ENCODE peak calls at places on chromosomes 6 and 20, in four cellular contexts. One of them, this sample, is unnamed.

GRCh38 chr6:19838442-19839236 is 1.5 kb downstream of the ID4 start:
- DNase-seq in GM12878: no peak
- DNase-seq in K562: no peak
- DNase-seq in H1: peak
- DNase-seq in this sample: peak

GRCh38 chr6:18990313-18990978 is 603.3 kb downstream of the RNF144B start:
- DNase-seq in GM12878: no peak
- DNase-seq in K562: peak
- DNase-seq in H1: peak
- DNase-seq in this sample: peak

GRCh38 chr20:43937586-43937985 is 22.9 kb downstream of the TOX2 start:
- DNase-seq in GM12878: no peak
- DNase-seq in K562: no peak
- DNase-seq in H1: no peak
- DNase-seq in this sample: no peak

GRCh38 chr6:29696147-29697129 is 15.5 kb upstream of the ZFP57 start:
- DNase-seq in GM12878: no peak
- DNase-seq in K562: peak
- DNase-seq in H1: no peak
- DNase-seq in this sample: no peak

GRCh38 chr6:125598422-125598821 is 151.0 kb upstream of the HEY2 start:
- DNase-seq in GM12878: no peak
- DNase-seq in K562: peak
- DNase-seq in H1: no peak
- DNase-seq in this sample: no peak

GRCh38 chr6:164121527-164121926 is 707.0 kb downstream of the QKI start:
- DNase-seq in GM12878: no peak
- DNase-seq in K562: no peak
- DNase-seq in H1: no peak
- DNase-seq in this sample: no peak

GRCh38 chr6:16103708-16104107 is 25.2 kb upstream of the MYLIP start:
- DNase-seq in GM12878: no peak
- DNase-seq in K562: no peak
- DNase-seq in H1: no peak
- DNase-seq in this sample: no peak

GRCh38 chr6:31129130-31129529 is 8.9 kb upstream of the CDSN start:
- DNase-seq in GM12878: no peak
- DNase-seq in K562: no peak
- DNase-seq in H1: no peak
- DNase-seq in this sample: no peak

GRCh38 chr20:47095690-47096089 is 201.0 kb downstream of the EYA2 start:
- DNase-seq in GM12878: no peak
- DNase-seq in K562: no peak
- DNase-seq in H1: no peak
- DNase-seq in this sample: no peak

GRCh38 chr6:4466260-4466659 is 309.9 kb upstream of the CDYL start:
- DNase-seq in GM12878: no peak
- DNase-seq in K562: no peak
- DNase-seq in H1: no peak
- DNase-seq in this sample: no peak

GRCh38 chr6:16163066-16163465 is 34.2 kb downstream of the MYLIP start:
- DNase-seq in GM12878: no peak
- DNase-seq in K562: no peak
- DNase-seq in H1: no peak
- DNase-seq in this sample: no peak

GRCh38 chr20:47854687-47855212 is 69.5 kb upstream of the SULF2 start:
- DNase-seq in GM12878: no peak
- DNase-seq in K562: peak
- DNase-seq in H1: peak
- DNase-seq in this sample: peak

GRCh38 chr20:59992531-59992930 is 34.3 kb downstream of the CDH26 start:
- DNase-seq in GM12878: no peak
- DNase-seq in K562: no peak
- DNase-seq in H1: no peak
- DNase-seq in this sample: no peak

GRCh38 chr6:110173506-110174132 is 5.9 kb downstream of the WASF1 start:
- DNase-seq in GM12878: no peak
- DNase-seq in K562: peak
- DNase-seq in H1: no peak
- DNase-seq in this sample: peak

GRCh38 chr6:20534295-20534897 is at the start of gene CDKAL1:
- DNase-seq in GM12878: peak
- DNase-seq in K562: peak
- DNase-seq in H1: peak
- DNase-seq in this sample: peak

GRCh38 chr20:24998631-24999445 is 6.3 kb upstream of the APMAP start:
- DNase-seq in GM12878: no peak
- DNase-seq in K562: no peak
- DNase-seq in H1: no peak
- DNase-seq in this sample: no peak

GRCh38 chr6:1322725-1323219 is 10.9 kb downstream of the FOXQ1 start:
- DNase-seq in GM12878: no peak
- DNase-seq in K562: no peak
- DNase-seq in H1: no peak
- DNase-seq in this sample: peak

GRCh38 chr6:138645976-138646640 is 127.5 kb upstream of the CCDC28A start:
- DNase-seq in GM12878: no peak
- DNase-seq in K562: no peak
- DNase-seq in H1: no peak
- DNase-seq in this sample: no peak

GRCh38 chr6:86070151-86070550 is 427.5 kb upstream of the SYNCRIP start:
- DNase-seq in GM12878: no peak
- DNase-seq in K562: no peak
- DNase-seq in H1: no peak
- DNase-seq in this sample: no peak

GRCh38 chr6:154582696-154583095 is 72.2 kb upstream of the CNKSR3 start:
- DNase-seq in GM12878: no peak
- DNase-seq in K562: no peak
- DNase-seq in H1: no peak
- DNase-seq in this sample: no peak

GRCh38 chr20:39398656-39399055 is 436.5 kb downstream of the DHX35 start:
- DNase-seq in GM12878: no peak
- DNase-seq in K562: no peak
- DNase-seq in H1: no peak
- DNase-seq in this sample: no peak

GRCh38 chr20:10731190-10731955 is 57.6 kb upstream of the JAG1 start:
- DNase-seq in GM12878: no peak
- DNase-seq in K562: no peak
- DNase-seq in H1: no peak
- DNase-seq in this sample: no peak

GRCh38 chr6:168597471-168597875 is 156.5 kb downstream of the SMOC2 start:
- DNase-seq in GM12878: no peak
- DNase-seq in K562: no peak
- DNase-seq in H1: no peak
- DNase-seq in this sample: no peak

GRCh38 chr6:137051790-137052472 is 7.2 kb upstream of the IL20RA start:
- DNase-seq in GM12878: no peak
- DNase-seq in K562: no peak
- DNase-seq in H1: no peak
- DNase-seq in this sample: peak

GRCh38 chr6:137058037-137058436 is 13.3 kb upstream of the IL20RA start:
- DNase-seq in GM12878: no peak
- DNase-seq in K562: no peak
- DNase-seq in H1: no peak
- DNase-seq in this sample: no peak

DNA sequence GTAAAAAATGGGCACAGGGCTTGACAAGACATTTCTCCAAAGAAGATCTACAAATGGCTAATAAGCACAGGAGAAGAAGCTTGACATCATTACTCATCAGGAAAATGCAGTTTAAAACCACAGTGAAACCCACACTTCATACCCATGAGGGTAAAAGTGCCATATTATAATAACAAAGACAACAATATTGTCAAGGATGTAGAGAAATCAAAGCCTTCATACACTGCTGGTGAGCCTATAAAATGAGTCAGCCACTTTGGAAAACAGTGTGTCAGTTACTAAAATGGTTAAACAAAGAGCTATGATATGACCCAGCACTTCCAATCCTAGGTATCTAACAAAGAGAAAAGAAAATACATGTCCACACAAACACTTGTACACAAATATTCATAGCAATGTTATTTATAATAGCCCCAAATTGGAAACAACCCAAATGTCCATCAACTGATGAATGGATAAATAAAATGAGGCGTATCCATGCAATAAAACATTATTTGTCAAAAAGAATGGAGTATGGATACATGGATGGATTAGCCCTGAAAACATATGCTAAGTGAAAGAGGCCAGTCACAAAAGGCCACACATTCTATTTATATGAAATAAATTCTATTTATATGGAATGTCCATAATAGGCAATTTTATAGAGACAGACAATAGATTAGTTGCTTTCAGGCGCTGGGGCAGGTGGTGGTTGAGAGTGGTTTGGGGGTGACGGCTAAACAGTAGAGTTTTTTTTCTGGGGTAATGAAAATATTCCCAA is 11.5 kb upstream of the IL20RA start:
- DNase-seq in GM12878: no peak
- DNase-seq in K562: no peak
- DNase-seq in H1: no peak
- DNase-seq in this sample: no peak
- TF ChIP-seq BRCA1 in GM12878: no peak
- TF ChIP-seq BRCA1 in K562: no peak
- TF ChIP-seq BRCA1 in H1: no peak
- TF ChIP-seq BRCA1 in this sample: no peak

GRCh38 chr6:155690820-155691219 is 235.2 kb upstream of the NOX3 start:
- DNase-seq in GM12878: no peak
- DNase-seq in K562: no peak
- DNase-seq in H1: no peak
- DNase-seq in this sample: no peak

GRCh38 chr6:155695495-155695894 is 239.9 kb upstream of the NOX3 start:
- DNase-seq in GM12878: no peak
- DNase-seq in K562: no peak
- DNase-seq in H1: no peak
- DNase-seq in this sample: no peak

GRCh38 chr6:155694429-155694795 is 238.8 kb upstream of the NOX3 start:
- DNase-seq in GM12878: no peak
- DNase-seq in K562: no peak
- DNase-seq in H1: no peak
- DNase-seq in this sample: no peak

DNA sequence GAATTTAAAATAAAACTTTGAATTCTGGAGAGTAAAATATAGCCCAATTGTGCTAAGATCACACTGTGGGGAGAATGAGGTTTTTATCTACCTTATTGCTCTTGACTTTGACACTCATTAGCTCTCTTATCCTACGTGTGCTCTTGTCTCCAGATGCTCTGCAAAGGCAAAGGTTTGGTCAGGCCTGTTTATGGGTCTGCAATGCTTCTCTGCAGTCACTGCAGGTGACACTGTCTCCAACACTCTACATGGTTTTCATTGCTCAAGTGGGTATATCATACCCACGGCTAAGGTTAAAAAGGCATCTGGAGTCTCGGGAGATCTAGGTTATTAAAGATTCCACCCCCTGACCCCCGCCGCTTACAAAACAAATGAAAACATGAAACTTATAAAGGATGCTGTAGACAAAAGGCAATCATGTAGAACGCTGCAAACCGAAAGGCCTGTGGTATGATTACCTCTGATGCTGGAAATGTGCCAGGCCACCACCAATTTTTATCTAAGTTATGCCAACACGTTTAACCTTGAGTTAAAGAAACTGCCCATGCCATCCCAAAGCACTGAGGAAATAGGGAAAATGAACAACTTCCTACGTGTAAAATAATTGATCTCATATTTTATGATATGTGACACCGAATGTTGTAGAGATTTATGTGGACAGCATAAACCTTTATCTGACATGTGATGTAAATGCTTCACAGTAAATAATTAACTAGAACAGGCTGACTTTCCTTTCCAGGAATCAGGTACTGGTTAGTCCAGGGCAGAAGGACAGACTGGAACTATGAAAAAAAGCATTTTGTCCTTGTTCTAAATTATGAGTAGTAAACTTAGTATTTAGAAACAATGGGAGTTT is 238.2 kb upstream of the NOX3 start:
- DNase-seq in GM12878: no peak
- DNase-seq in K562: no peak
- DNase-seq in H1: no peak
- DNase-seq in this sample: no peak
- TF ChIP-seq BRCA1 in GM12878: no peak
- TF ChIP-seq BRCA1 in K562: no peak
- TF ChIP-seq BRCA1 in H1: no peak
- TF ChIP-seq BRCA1 in this sample: no peak

GRCh38 chr6:166005846-166006592 is 161.6 kb downstream of the TBXT start:
- DNase-seq in GM12878: no peak
- DNase-seq in K562: no peak
- DNase-seq in H1: no peak
- DNase-seq in this sample: no peak

GRCh38 chr6:166006593-166007301 is 160.9 kb downstream of the TBXT start:
- DNase-seq in GM12878: no peak
- DNase-seq in K562: no peak
- DNase-seq in H1: no peak
- DNase-seq in this sample: no peak

GRCh38 chr6:166008441-166009369 is 158.9 kb downstream of the TBXT start:
- DNase-seq in GM12878: no peak
- DNase-seq in K562: no peak
- DNase-seq in H1: no peak
- DNase-seq in this sample: no peak

GRCh38 chr6:166009385-166010031 is 158.1 kb downstream of the TBXT start:
- DNase-seq in GM12878: no peak
- DNase-seq in K562: no peak
- DNase-seq in H1: no peak
- DNase-seq in this sample: no peak

DNA sequence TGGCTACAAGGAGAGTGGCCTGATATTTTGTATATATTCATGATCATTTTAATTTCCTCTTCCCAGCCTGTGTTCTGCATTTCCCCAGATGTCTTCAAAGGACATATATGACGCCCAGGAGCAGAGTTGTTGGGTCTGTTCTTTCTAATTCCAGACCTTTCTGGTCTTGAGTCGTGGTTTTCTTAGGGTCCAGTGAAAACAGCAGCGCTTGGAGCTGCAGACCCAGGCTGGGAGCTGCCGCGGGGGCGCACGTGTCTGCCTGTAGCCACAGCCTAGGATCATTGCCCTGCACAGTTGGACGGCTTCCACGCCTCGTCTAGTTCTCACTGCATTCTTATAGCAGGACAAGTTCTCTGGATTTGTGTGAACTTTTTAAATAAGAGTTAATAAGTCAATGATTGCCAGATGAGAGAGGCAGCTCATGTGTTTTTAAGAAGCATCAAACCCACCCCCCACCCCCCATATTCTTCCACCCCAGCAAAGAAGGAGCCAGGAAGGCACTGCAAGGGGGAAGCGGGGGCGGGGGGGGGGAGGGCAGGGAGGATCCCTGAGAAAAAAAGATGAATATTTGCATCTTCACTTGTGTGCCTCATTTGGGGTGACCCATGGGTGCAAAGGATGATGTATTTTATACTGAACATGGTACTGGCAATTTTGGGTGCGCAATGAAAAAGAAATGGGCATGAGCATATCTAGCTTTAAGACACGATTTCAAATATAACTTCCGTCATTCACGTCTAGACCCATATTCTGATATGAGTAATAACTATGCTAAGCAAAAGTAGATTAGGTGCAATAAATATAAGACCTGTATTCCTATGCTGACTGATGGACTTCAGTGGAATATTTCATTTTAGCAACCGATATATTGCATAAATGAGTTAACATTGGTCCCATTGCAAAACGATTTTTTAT is 160.0 kb downstream of the TBXT start:
- DNase-seq in GM12878: no peak
- DNase-seq in K562: no peak
- DNase-seq in H1: no peak
- DNase-seq in this sample: no peak
- TF ChIP-seq BRCA1 in GM12878: no peak
- TF ChIP-seq BRCA1 in K562: no peak
- TF ChIP-seq BRCA1 in H1: no peak
- TF ChIP-seq BRCA1 in this sample: no peak

GRCh38 chr20:63061701-63062100 is 54.9 kb upstream of the BHLHE23 start:
- DNase-seq in GM12878: no peak
- DNase-seq in K562: no peak
- DNase-seq in H1: no peak
- DNase-seq in this sample: no peak
- TF ChIP-seq BRCA1 in GM12878: no peak
- TF ChIP-seq BRCA1 in K562: no peak
- TF ChIP-seq BRCA1 in H1: no peak
- TF ChIP-seq BRCA1 in this sample: no peak

This sample was measured in HepG2.